ENCODE peak calls at places on chromosomes 11 and 22, in six cellular contexts. A, Q, N, P, B and E are unnamed samples.

GRCh38 chr11:111623527-111624030 is 21.3 kb downstream of the SIK2 start:
- DNase-seq in B (no peak), N (no peak), A (no peak), Q (peak; percentile 39), P (no peak), E (peak; percentile 24)

GRCh38 chr11:134355656-134356055 is 23.9 kb downstream of the GLB1L2 start:
- DNase-seq in Q (no peak), P (no peak), A (no peak), B (peak; percentile 54), N (no peak), E (peak; percentile 67)

GRCh38 chr11:116109228-116109627 is 605.0 kb upstream of the CADM1 start:
- DNase-seq in P (no peak), N (peak; percentile 44), B (no peak), Q (no peak), A (no peak), E (peak; percentile 43)

GRCh38 chr11:111046291-111046690 is 199.2 kb upstream of the POU2AF2 start:
- DNase-seq in Q (no peak), A (no peak), P (no peak), N (peak; percentile 12), B (no peak), E (no peak)

GRCh38 chr22:44455151-44455962 is 42.7 kb downstream of the RTL6 start:
- DNase-seq in A (no peak), P (peak; percentile 56), Q (no peak), N (no peak), B (no peak), E (peak; percentile 53)

GRCh38 chr22:29664731-29665130 is 55.1 kb upstream of the CABP7 start:
- DNase-seq in N (peak; percentile 40), B (no peak), A (no peak), Q (no peak), P (no peak), E (no peak)

GRCh38 chr11:129323896-129324522 is 51.6 kb upstream of the BARX2 start:
- DNase-seq in P (no peak), Q (peak; percentile 72), A (no peak), B (no peak), N (peak; percentile 28), E (no peak)

GRCh38 chr11:36657610-36658225 is 59.7 kb upstream of the RAG2 start:
- DNase-seq in A (no peak), B (no peak), Q (no peak), P (no peak), N (peak; percentile 13), E (no peak)

GRCh38 chr22:17911312-17911705 is 113.1 kb downstream of the MICAL3 start:
- DNase-seq in B (no peak), Q (no peak), P (no peak), N (no peak), A (no peak), E (no peak)

GRCh38 chr11:117176186-117176585 is 2.4 kb upstream of the SIDT2 start:
- DNase-seq in B (peak; percentile 99), P (no peak), Q (no peak), A (no peak), N (no peak), E (no peak)

GRCh38 chr11:38950882-38951281 is 2352.8 kb upstream of the RAG2 start:
- DNase-seq in B (no peak), P (no peak), Q (no peak), N (no peak), A (no peak), E (no peak)

GRCh38 chr11:128483211-128483788 is 104.1 kb downstream of the ETS1 start:
- DNase-seq in A (no peak), Q (no peak), P (no peak), B (no peak), N (no peak), E (no peak)

GRCh38 chr11:67409781-67410368 is 5.6 kb upstream of the CARNS1 start:
- DNase-seq in P (peak; percentile 89), B (no peak), A (no peak), N (no peak), Q (peak; percentile 72), E (no peak)

GRCh38 chr11:69435161-69435990 is 46.1 kb upstream of the LINC01488 start:
- DNase-seq in A (no peak), N (no peak), P (no peak), Q (peak; percentile 3), B (no peak), E (peak; percentile 17)

GRCh38 chr22:35561796-35562526 is 21.3 kb downstream of the RASD2 start:
- DNase-seq in Q (no peak), A (peak; percentile 38), B (no peak), P (no peak), N (peak; percentile 84), E (peak; percentile 65)

GRCh38 chr11:68549789-68550484 is 89.4 kb downstream of the PPP6R3 start:
- DNase-seq in Q (no peak), N (no peak), B (no peak), A (no peak), P (no peak), E (no peak)

GRCh38 chr11:134516529-134516928 is 104.5 kb upstream of the B3GAT1 start:
- DNase-seq in B (no peak), N (no peak), Q (peak; percentile 6), A (no peak), P (no peak), E (no peak)

GRCh38 chr11:45895553-45896259 is 10.3 kb downstream of the MAPK8IP1 start:
- DNase-seq in N (no peak), A (no peak), B (no peak), Q (no peak), P (no peak), E (no peak)

GRCh38 chr22:24989541-24989951 is 37.0 kb downstream of the KIAA1671 start:
- DNase-seq in Q (no peak), P (no peak), B (no peak), A (no peak), N (no peak), E (no peak)

GRCh38 chr22:37634505-37635002 is 4.9 kb upstream of the SH3BP1 start:
- DNase-seq in A (no peak), Q (no peak), N (no peak), B (no peak), P (no peak), E (no peak)

GRCh38 chr11:109209572-109209971 is 212.4 kb upstream of the C11orf87 start:
- DNase-seq in B (no peak), P (no peak), N (no peak), A (no peak), Q (no peak), E (no peak)

GRCh38 chr22:49964493-49965290 is 4.1 kb downstream of the PIM3 start:
- DNase-seq in B (no peak), Q (peak; percentile 28), P (no peak), N (no peak), A (no peak), E (no peak)

DNA sequence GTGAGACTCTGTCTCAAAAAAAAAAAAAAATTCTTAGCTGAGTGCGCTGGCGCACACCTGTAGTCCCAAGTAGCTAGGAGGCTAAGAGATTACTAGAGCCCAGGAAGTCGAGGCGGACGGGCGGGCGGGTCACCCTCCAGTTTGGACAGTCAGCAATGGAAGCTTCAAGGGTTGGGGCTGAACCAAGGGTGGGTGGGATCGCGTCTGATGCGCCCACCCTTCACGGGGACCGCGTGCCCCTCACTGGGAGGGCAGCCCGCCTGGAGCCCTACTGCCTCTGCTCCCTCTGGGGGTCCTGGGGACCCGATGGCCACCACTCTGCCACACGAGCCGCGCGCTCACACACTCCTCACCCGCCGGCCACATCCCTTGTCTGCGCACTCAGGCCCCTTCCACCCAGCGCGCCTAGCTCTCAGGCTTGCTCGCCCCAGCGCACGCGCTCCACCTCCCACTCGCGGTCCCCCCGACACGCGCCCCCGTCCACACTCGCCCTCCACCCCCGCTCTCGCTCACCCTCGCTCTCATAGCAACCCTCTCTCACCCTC is 494 bp downstream of the CHID1 start:
- DNase-seq in Q (no peak), B (no peak), N (no peak), P (no peak), A (no peak), E (no peak)
- H3K4me3 ChIP-seq in Q (peak overlapping the region; percentile 75), B (peak overlapping the region; percentile 94), N (peak overlapping the region; percentile 64), P (peak overlapping the region; percentile 99), A (peak overlapping the region; percentile 87), E (peak overlapping the region; percentile 75)

GRCh38 chr22:41822289-41823057 is 10.4 kb upstream of the SREBF2 start:
- DNase-seq in B (peak; percentile 50), Q (no peak), P (no peak), N (peak; percentile 82), A (no peak), E (peak; percentile 78)
- TF ChIP-seq CTCF in B (peak; percentile 46), Q (peak; percentile 63), P (peak; percentile 61), N (peak; percentile 64), A (peak; percentile 42), E (peak; percentile 63)

GRCh38 chr11:19243601-19244000 is 2.9 kb upstream of the E2F8 start:
- DNase-seq in Q (no peak), N (no peak), A (no peak), B (no peak), P (no peak), E (peak; percentile 45)

GRCh38 chr11:19243143-19243542 is 2.4 kb upstream of the E2F8 start:
- DNase-seq in P (no peak), N (no peak), A (no peak), Q (no peak), B (no peak), E (peak; percentile 27)

GRCh38 chr11:19240420-19241259 is at the start of gene E2F8:
- DNase-seq in Q (peak; percentile 85), N (peak; percentile 89), B (peak; percentile 86), A (peak; percentile 80), P (peak; percentile 78), E (peak; percentile 94)

GRCh38 chr11:19241260-19242183 is 777 bp upstream of the E2F8 start:
- DNase-seq in Q (no peak), N (no peak), P (no peak), A (no peak), B (no peak), E (peak; percentile 7)

DNA sequence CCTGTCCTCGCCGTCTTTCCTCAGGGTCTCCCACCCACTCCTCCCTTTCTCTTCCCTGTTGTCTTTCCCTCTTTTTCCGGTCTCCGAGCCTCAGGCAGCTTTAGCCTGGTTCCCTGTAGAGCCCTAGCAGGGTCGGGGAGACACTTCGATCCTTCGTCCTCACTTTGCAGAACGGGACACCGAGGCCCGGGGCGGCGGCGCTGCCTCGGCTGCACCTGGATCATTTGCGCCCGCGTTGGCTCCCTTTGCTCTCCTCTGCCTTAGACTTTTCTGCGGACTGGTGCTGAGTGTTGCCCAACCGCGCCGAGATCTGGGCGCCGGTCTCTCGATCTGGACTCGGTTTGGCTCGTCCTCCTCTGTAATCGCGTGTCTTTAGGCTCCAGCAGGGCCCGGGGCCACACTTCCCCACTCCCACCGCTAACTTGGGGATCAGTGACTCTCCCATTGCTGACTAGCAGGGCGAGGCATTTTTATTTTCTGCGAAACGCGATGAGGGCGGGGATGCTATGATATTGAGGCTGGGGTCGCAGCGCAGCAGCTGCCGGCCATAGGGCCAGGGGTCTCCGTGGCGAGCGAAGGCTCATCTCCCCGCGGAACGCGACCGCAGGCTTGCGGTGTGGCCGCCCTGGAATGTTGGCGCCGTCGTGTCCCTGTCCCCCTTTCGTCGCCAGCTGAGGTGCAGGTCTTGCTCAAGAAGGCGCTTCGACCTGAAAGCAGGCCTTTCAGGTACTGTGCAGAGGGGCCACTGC is 1.6 kb upstream of the E2F8 start:
- DNase-seq in A (no peak), P (no peak), N (no peak), Q (no peak), B (no peak), E (peak; percentile 31)
- H3K4me3 ChIP-seq in A (peak overlapping the region; percentile 64), P (peak overlapping the region; percentile 81), N (peak overlapping the region; percentile 47), Q (no peak overlapping the region), B (no peak overlapping the region), E (peak overlapping the region; percentile 77)

GRCh38 chr22:42842658-42843370 is 14.3 kb downstream of the ARFGAP3 start:
- DNase-seq in A (no peak), Q (no peak), P (no peak), B (no peak), N (peak; percentile 24), E (no peak)
- TF ChIP-seq CTCF in A (no peak), Q (no peak), P (no peak), B (no peak), N (no peak), E (no peak)